ENCODE peak calls at places on chromosome 22, in ten cellular contexts. J, T, I, E, O, A, S, Q, R and X are unnamed samples.

GRCh38 chr22:39494471-39495120 is 7.5 kb upstream of the MIEF1 start:
- DNase-seq in E (no peak), O (no peak), T (no peak), Q (no peak), I (no peak), A (no peak), S (no peak), J (no peak), R (no peak), X (no peak)

GRCh38 chr22:47357086-47357485 is 594.6 kb downstream of the TBC1D22A start:
- DNase-seq in A (no peak), I (no peak), Q (no peak), T (no peak), O (no peak), J (no peak), R (no peak), S (no peak), E (no peak), X (no peak)

GRCh38 chr22:40204331-40205116 is 26.8 kb downstream of the TNRC6B start:
- DNase-seq in A (peak; percentile 79), Q (no peak), O (peak; percentile 14), R (no peak), T (no peak), S (no peak), I (no peak), J (no peak), E (no peak), X (no peak)

GRCh38 chr22:37144180-37144554 is 5.5 kb downstream of the IL2RB start:
- DNase-seq in R (no peak), I (no peak), J (no peak), S (no peak), A (no peak), E (no peak), O (no peak), Q (no peak), T (no peak), X (no peak)

GRCh38 chr22:39238966-39239510 is 5.7 kb downstream of the PDGFB start:
- DNase-seq in A (no peak), E (no peak), S (no peak), O (no peak), I (no peak), J (no peak), Q (no peak), R (no peak), T (no peak), X (no peak)

GRCh38 chr22:41411021-41411851 is 29.5 kb downstream of the TEF start:
- DNase-seq in J (peak; percentile 25), T (no peak), S (no peak), O (no peak), E (peak; percentile 55), I (no peak), Q (no peak), R (peak; percentile 24), A (no peak), X (peak; percentile 64)

GRCh38 chr22:33591946-33592345 is 328.3 kb downstream of the LARGE1 start:
- DNase-seq in Q (no peak), I (no peak), J (no peak), S (no peak), T (no peak), O (no peak), A (no peak), R (no peak), E (no peak), X (no peak)

GRCh38 chr22:16965560-16965959 is 42.5 kb downstream of the GAB4 start:
- DNase-seq in A (no peak), O (no peak), Q (no peak), I (no peak), J (no peak), E (no peak), S (no peak), R (no peak), T (no peak), X (no peak)

GRCh38 chr22:39518996-39519680 is 1.2 kb upstream of the ATF4 start:
- DNase-seq in O (no peak), A (peak; percentile 71), I (no peak), R (peak; percentile 70), J (peak; percentile 55), S (no peak), T (peak; percentile 58), E (no peak), Q (peak; percentile 57), X (no peak)

GRCh38 chr22:19681863-19682245 is 32.4 kb upstream of the SEPTIN5 start:
- DNase-seq in I (no peak), Q (no peak), T (no peak), R (no peak), S (no peak), J (no peak), A (no peak), E (no peak), O (no peak), X (no peak)

GRCh38 chr22:48321986-48322545 is 1505.6 kb downstream of the BRD1 start:
- DNase-seq in E (no peak), J (no peak), O (no peak), S (no peak), Q (no peak), T (no peak), I (no peak), R (no peak), A (no peak), X (no peak)

GRCh38 chr22:22857607-22858558 is 29.7 kb upstream of the IGLL5 start:
- DNase-seq in I (no peak), S (no peak), T (no peak), O (no peak), A (no peak), R (peak; percentile 61), J (no peak), Q (no peak), E (no peak), X (no peak)

GRCh38 chr22:50612715-50613221 is 12.2 kb downstream of the MAPK8IP2 start:
- DNase-seq in T (peak; percentile 75), E (peak; percentile 74), R (no peak), J (no peak), I (no peak), S (no peak), A (no peak), Q (peak; percentile 84), O (no peak), X (no peak)

GRCh38 chr22:40973144-40973543 is 22.0 kb downstream of the RBX1 start:
- DNase-seq in E (no peak), I (no peak), T (no peak), O (no peak), A (no peak), J (no peak), R (no peak), Q (no peak), S (no peak), X (no peak)

GRCh38 chr22:46331496-46331895 is 4.0 kb upstream of the TRMU start:
- DNase-seq in Q (no peak), O (no peak), J (no peak), S (no peak), R (no peak), A (no peak), I (no peak), E (no peak), T (no peak), X (no peak)

GRCh38 chr22:23762866-23763578 is at the start of gene C22orf15:
- DNase-seq in S (peak; percentile 28), R (no peak), E (no peak), J (no peak), T (no peak), I (no peak), Q (no peak), O (no peak), A (no peak), X (no peak)

GRCh38 chr22:46846154-46846831 is 83.8 kb downstream of the TBC1D22A start:
- DNase-seq in Q (no peak), O (no peak), R (no peak), S (no peak), I (no peak), J (no peak), E (no peak), T (no peak), A (peak; percentile 42), X (no peak)

GRCh38 chr22:46646531-46647211 is 26.5 kb downstream of the GRAMD4 start:
- DNase-seq in R (no peak), O (no peak), J (no peak), A (no peak), Q (no peak), I (no peak), E (peak; percentile 71), S (no peak), T (no peak), X (no peak)

GRCh38 chr22:49103314-49104052 is 724.2 kb downstream of the BRD1 start:
- DNase-seq in R (peak; percentile 87), T (no peak), S (no peak), Q (no peak), A (no peak), I (no peak), E (no peak), O (no peak), J (no peak), X (peak; percentile 56)

GRCh38 chr22:19470010-19470409 is 9.0 kb downstream of the UFD1 start:
- DNase-seq in S (no peak), A (no peak), E (no peak), R (no peak), Q (no peak), J (no peak), I (no peak), O (no peak), T (no peak), X (no peak)

GRCh38 chr22:33825761-33826160 is 94.5 kb downstream of the LARGE1 start:
- DNase-seq in I (no peak), A (no peak), Q (no peak), O (no peak), E (no peak), S (no peak), R (no peak), T (no peak), J (no peak), X (no peak)